ENCODE peak calls at places on chromosome 7, in six cellular contexts. Q is neural progenitor cell, B is GM23338, R is bronchial epithelial cell, X is tibial nerve, J is AG04450. V is an unnamed sample.

GRCh38 chr7:30159698-30160143 is 24.9 kb downstream of the MTURN start:
- DNase-seq in Q (no peak), B (peak; percentile 61), R (no peak), X (no peak), J (no peak), V (no peak)

GRCh38 chr7:127556404-127556803 is 29.0 kb downstream of the GCC1 start:
- DNase-seq in Q (no peak), B (no peak), R (no peak), X (no peak), J (no peak), V (no peak)

GRCh38 chr7:47852330-47853245 is 95.7 kb downstream of the PKD1L1 start:
- DNase-seq in Q (peak; percentile 52), B (peak; percentile 64), R (peak; percentile 4), X (no peak), J (no peak), V (peak; percentile 18)

GRCh38 chr7:134742688-134743350 is 36.6 kb upstream of the CALD1 start:
- DNase-seq in Q (no peak), B (no peak), R (no peak), X (no peak), J (no peak), V (no peak)

GRCh38 chr7:510782-511281 is 8.8 kb downstream of the PDGFA start:
- DNase-seq in Q (no peak), B (no peak), R (no peak), X (no peak), J (no peak), V (no peak)

GRCh38 chr7:149317986-149318672 is 56.1 kb downstream of the ZNF783 start:
- DNase-seq in Q (no peak), B (peak; percentile 89), R (no peak), X (no peak), J (no peak), V (no peak)

GRCh38 chr7:23067271-23067670 is 38.3 kb upstream of the KLHL7 start:
- DNase-seq in Q (no peak), B (no peak), R (no peak), X (no peak), J (peak; percentile 18), V (peak; percentile 5)

GRCh38 chr7:2522780-2523433 is 3.3 kb downstream of the LFNG start:
- DNase-seq in Q (peak; percentile 88), B (peak; percentile 86), R (peak; percentile 96), X (no peak), J (no peak), V (peak; percentile 84)

GRCh38 chr7:133961724-133962123 is 165.4 kb upstream of the LRGUK start:
- DNase-seq in Q (no peak), B (no peak), R (no peak), X (no peak), J (no peak), V (no peak)

GRCh38 chr7:5692845-5693278 is 88.6 kb downstream of the RNF216 start:
- DNase-seq in Q (no peak), B (no peak), R (peak; percentile 85), X (no peak), J (peak; percentile 67), V (peak; percentile 86)

GRCh38 chr7:121099572-121099971 is 111.1 kb downstream of the CPED1 start:
- DNase-seq in Q (peak; percentile 28), B (peak; percentile 76), R (no peak), X (no peak), J (no peak), V (no peak)

GRCh38 chr7:155986497-155987160 is 174.4 kb upstream of the SHH start:
- DNase-seq in Q (no peak), B (no peak), R (no peak), X (peak; percentile 3), J (no peak), V (no peak)

GRCh38 chr7:38502289-38502688 is 128.9 kb downstream of the AMPH start:
- DNase-seq in Q (no peak), B (peak; percentile 51), R (peak; percentile 10), X (no peak), J (no peak), V (peak; percentile 38)

GRCh38 chr7:1679326-1679965 is 9.4 kb downstream of the ELFN1 start:
- DNase-seq in Q (no peak), B (no peak), R (no peak), X (no peak), J (no peak), V (no peak)

GRCh38 chr7:156019776-156020565 is 207.7 kb upstream of the SHH start:
- DNase-seq in Q (no peak), B (no peak), R (no peak), X (no peak), J (no peak), V (no peak)

GRCh38 chr7:671415-672042 is 55.0 kb upstream of the DNAAF5 start:
- DNase-seq in Q (no peak), B (no peak), R (no peak), X (no peak), J (no peak), V (no peak)

DNA sequence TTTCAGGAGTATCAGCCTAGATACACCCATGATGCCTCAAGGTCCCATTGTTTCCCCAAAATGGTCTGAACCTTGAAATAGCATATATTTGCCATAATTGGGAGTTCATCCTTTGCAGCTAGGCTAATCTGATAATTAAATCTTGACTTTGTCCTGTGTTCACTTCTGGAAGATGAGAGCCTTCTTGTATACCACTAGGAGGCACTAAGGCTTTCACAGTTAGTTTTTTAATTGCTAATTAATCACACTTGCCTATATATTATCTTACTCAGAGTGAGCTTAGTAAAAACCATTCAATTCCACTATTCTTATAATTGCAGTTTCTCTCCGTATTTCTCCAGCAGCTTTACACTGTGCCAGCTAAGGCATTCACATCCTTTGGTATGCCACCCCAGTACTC is 48.7 kb upstream of the MAGI2 start:
- DNase-seq in Q (no peak), B (peak; percentile 18), R (peak; percentile 27), X (no peak), J (no peak), V (no peak)
- TF ChIP-seq CTCF in Q (peak; percentile 40), B (peak; percentile 56), R (peak; percentile 49), X (no peak), J (no peak), V (no peak)

DNA sequence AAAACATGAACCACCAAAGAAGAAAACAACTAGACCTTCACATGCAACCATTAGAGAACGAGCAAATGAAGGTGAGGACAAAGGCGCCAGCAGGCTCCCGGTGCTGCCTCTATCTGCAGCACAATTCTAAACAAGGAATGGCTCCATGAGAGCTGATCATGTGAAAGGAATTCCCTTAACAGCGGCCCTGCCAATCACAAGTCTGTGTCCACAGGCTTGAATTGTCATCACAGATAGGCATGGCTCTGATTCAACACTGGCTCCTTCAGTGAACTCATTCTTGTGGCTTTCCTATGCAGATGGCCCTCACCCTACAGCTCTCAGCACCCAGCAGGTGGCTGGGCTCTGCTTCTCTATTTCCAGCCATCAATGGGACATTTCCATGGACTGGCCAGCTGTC is 36.3 kb downstream of the LAMB1 start:
- DNase-seq in Q (peak; percentile 64), B (peak; percentile 48), R (peak; percentile 77), X (no peak), J (no peak), V (peak; percentile 75)
- TF ChIP-seq CTCF in Q (no peak), B (no peak), R (peak; percentile 16), X (no peak), J (peak; percentile 9), V (no peak)

GRCh38 chr7:99190359-99191009 is 17.4 kb downstream of the KPNA7 start:
- DNase-seq in Q (no peak), B (no peak), R (no peak), X (no peak), J (no peak), V (no peak)
- TF ChIP-seq CTCF in Q (no peak), B (no peak), R (no peak), X (no peak), J (no peak), V (no peak)

GRCh38 chr7:81503771-81504170 is 266.1 kb downstream of the HGF start:
- DNase-seq in Q (no peak), B (no peak), R (no peak), X (no peak), J (no peak), V (no peak)

GRCh38 chr7:81500631-81501030 is 269.2 kb downstream of the HGF start:
- DNase-seq in Q (no peak), B (no peak), R (peak; percentile 56), X (no peak), J (no peak), V (no peak)

GRCh38 chr7:81501220-81501619 is 268.6 kb downstream of the HGF start:
- DNase-seq in Q (no peak), B (no peak), R (peak; percentile 22), X (no peak), J (peak; percentile 23), V (peak; percentile 17)

GRCh38 chr7:81503321-81503720 is 266.5 kb downstream of the HGF start:
- DNase-seq in Q (no peak), B (no peak), R (no peak), X (no peak), J (no peak), V (no peak)

DNA sequence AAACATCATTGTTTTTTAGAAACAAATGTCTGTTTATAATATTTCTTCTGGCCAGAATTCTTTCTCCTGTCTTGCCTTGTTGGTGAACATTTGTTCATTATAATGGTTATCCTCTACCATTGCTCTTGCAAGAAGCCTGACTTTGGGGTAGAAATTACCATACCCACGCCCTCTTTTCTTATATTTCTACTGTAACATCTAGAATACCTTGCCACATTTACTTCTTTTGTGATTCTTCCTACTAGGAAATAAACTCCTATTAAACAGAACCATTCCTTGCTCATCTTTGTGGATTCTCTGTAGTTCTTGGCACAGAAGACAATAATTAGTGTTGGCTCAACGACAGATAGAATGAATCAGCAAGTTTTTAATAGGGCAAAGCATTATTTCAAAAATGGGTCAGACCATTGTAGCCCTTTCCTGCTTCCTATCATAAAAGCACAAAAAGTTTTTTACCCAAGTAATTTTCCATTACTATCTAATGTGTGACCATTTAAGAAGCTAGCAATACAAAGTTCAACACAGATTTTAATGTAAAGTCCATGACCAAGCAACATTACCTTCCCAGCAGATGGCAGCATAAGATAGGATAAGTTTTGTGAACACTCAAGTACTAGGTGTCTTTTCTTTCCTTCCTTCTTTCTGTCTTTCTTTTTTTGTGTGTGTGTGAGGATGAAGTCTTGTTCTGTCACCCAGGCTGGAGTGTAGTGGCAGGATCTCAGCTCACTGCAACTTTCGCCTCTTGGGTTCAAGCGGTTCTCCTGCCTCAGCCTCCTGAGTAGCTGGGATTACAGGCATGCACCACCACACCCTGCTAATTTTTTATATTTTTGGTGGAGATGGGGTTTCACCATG is 270.4 kb downstream of the HGF start:
- DNase-seq in Q (peak; percentile 76), B (peak; percentile 87), R (peak; percentile 77), X (no peak), J (peak; percentile 72), V (peak; percentile 80)
- TF ChIP-seq CTCF in Q (peak; percentile 78), B (peak; percentile 80), R (peak; percentile 56), X (peak; percentile 76), J (peak; percentile 68), V (peak; percentile 54)

V was measured in MCF 10A.